ENCODE peak calls at places on chromosome 21, in seven cellular contexts. E is ovary, I is sigmoid colon, C is AG08396, M is NCI-H187, U is posterior cingulate gyrus, J is H7. N is an unnamed sample.
A peak's percentile ranks its signal among the peaks of the same experiment; 100 is the strongest.

GRCh38 chr21:42145569-42146250 is 73.2 kb upstream of the ABCG1 start:
- DNase-seq in E (peak; percentile 51), J (peak; percentile 95), M (peak; percentile 46), U (peak; percentile 35), C (peak; percentile 90), I (peak; percentile 79), N (peak; percentile 35)

GRCh38 chr21:17482928-17483327 is 29.9 kb upstream of the CXADR start:
- DNase-seq in J (no peak), M (no peak), E (no peak), U (no peak), C (no peak), I (no peak), N (no peak)

GRCh38 chr21:15063821-15064575 is 802 bp downstream of the NRIP1 start:
- DNase-seq in C (peak; percentile 69), I (peak; percentile 73), E (peak; percentile 59), U (peak; percentile 34), M (no peak), J (peak; percentile 75), N (no peak)

GRCh38 chr21:45997495-45998275 is 16.1 kb downstream of the COL6A1 start:
- DNase-seq in C (no peak), U (peak; percentile 8), E (peak; percentile 36), J (no peak), I (peak; percentile 66), M (no peak), N (no peak)

GRCh38 chr21:39673736-39674135 is 61.0 kb downstream of the B3GALT5 start:
- DNase-seq in U (no peak), M (no peak), I (no peak), E (no peak), C (no peak), J (peak; percentile 61), N (no peak)

GRCh38 chr21:31397939-31398338 is 53.9 kb upstream of the TIAM1 start:
- DNase-seq in U (no peak), E (no peak), I (no peak), C (no peak), J (no peak), M (no peak), N (no peak)

GRCh38 chr21:45550552-45551210 is 8.4 kb upstream of the SLC19A1 start:
- DNase-seq in E (peak; percentile 6), I (peak; percentile 66), U (no peak), M (no peak), C (no peak), J (peak; percentile 70), N (no peak)

GRCh38 chr21:28767523-28767922 is 225.2 kb downstream of the LTN1 start:
- DNase-seq in U (no peak), I (no peak), J (no peak), E (no peak), M (no peak), C (no peak), N (no peak)

GRCh38 chr21:29148535-29148934 is 18.1 kb downstream of the MAP3K7CL start:
- DNase-seq in C (peak; percentile 33), E (no peak), U (no peak), J (no peak), I (no peak), M (no peak), N (no peak)

GRCh38 chr21:44872266-44872567 is 1.3 kb downstream of the PTTG1IP start:
- DNase-seq in J (no peak), I (no peak), U (no peak), C (no peak), M (no peak), E (no peak), N (no peak)

GRCh38 chr21:36079010-36079649 is 9.3 kb downstream of the CBR1 start:
- DNase-seq in E (no peak), C (no peak), U (no peak), M (no peak), J (no peak), I (no peak), N (no peak)

GRCh38 chr21:36821032-36821299 is 122.1 kb downstream of the SIM2 start:
- DNase-seq in U (no peak), E (no peak), M (no peak), J (no peak), C (no peak), I (no peak), N (no peak)

GRCh38 chr21:45393021-45393420 is 11.9 kb upstream of the COL18A1 start:
- DNase-seq in U (peak; percentile 5), I (peak; percentile 54), J (no peak), E (peak; percentile 28), C (no peak), M (no peak), N (no peak)